ENCODE peak calls at places on chromosomes 16 and 17, in nine cellular contexts. One of them, this sample, is unnamed.

GRCh38 chr16:64696872-64697271 is 425.0 kb downstream of the CDH11 start:
- DNase-seq in AG08395: no peak
- DNase-seq in HS-27A: no peak
- DNase-seq in skeletal muscle cell: no peak
- DNase-seq in activated CD8-positive, alpha-beta T cell treated with anti-CD3 and anti-CD28 coated beads, Interleukin-2, amount 10 ng/mL, durations not matched to agents 7 days and 5 days: no peak
- DNase-seq in adipocyte: no peak
- DNase-seq in NCI-H1930: no peak
- DNase-seq in AG09309: no peak
- DNase-seq in fibroblast of lung: no peak
- DNase-seq in this sample: no peak

GRCh38 chr17:38898812-38899348 is 26.5 kb upstream of the LASP1NB start:
- DNase-seq in AG08395: no peak
- DNase-seq in HS-27A: no peak
- DNase-seq in skeletal muscle cell: peak; percentile 60
- DNase-seq in activated CD8-positive, alpha-beta T cell treated with anti-CD3 and anti-CD28 coated beads, Interleukin-2, amount 10 ng/mL, durations not matched to agents 7 days and 5 days: peak; percentile 89
- DNase-seq in adipocyte: no peak
- DNase-seq in NCI-H1930: no peak
- DNase-seq in AG09309: no peak
- DNase-seq in fibroblast of lung: no peak
- DNase-seq in this sample: no peak

GRCh38 chr17:82358467-82359350 is at the start of gene TEX19:
- DNase-seq in AG08395: no peak
- DNase-seq in HS-27A: no peak
- DNase-seq in skeletal muscle cell: no peak
- DNase-seq in activated CD8-positive, alpha-beta T cell treated with anti-CD3 and anti-CD28 coated beads, Interleukin-2, amount 10 ng/mL, durations not matched to agents 7 days and 5 days: peak; percentile 35
- DNase-seq in adipocyte: no peak
- DNase-seq in NCI-H1930: peak; percentile 66
- DNase-seq in AG09309: no peak
- DNase-seq in fibroblast of lung: no peak
- DNase-seq in this sample: peak; percentile 63

GRCh38 chr16:1787322-1788094 is 4.7 kb downstream of the NUBP2 start:
- DNase-seq in AG08395: no peak
- DNase-seq in HS-27A: no peak
- DNase-seq in skeletal muscle cell: no peak
- DNase-seq in activated CD8-positive, alpha-beta T cell treated with anti-CD3 and anti-CD28 coated beads, Interleukin-2, amount 10 ng/mL, durations not matched to agents 7 days and 5 days: no peak
- DNase-seq in adipocyte: no peak
- DNase-seq in NCI-H1930: no peak
- DNase-seq in AG09309: no peak
- DNase-seq in fibroblast of lung: no peak
- DNase-seq in this sample: no peak

GRCh38 chr17:80964231-80964856 is 27.3 kb upstream of the CHMP6 start:
- DNase-seq in AG08395: no peak
- DNase-seq in HS-27A: no peak
- DNase-seq in skeletal muscle cell: no peak
- DNase-seq in activated CD8-positive, alpha-beta T cell treated with anti-CD3 and anti-CD28 coated beads, Interleukin-2, amount 10 ng/mL, durations not matched to agents 7 days and 5 days: no peak
- DNase-seq in adipocyte: no peak
- DNase-seq in NCI-H1930: no peak
- DNase-seq in AG09309: no peak
- DNase-seq in fibroblast of lung: no peak
- DNase-seq in this sample: no peak

GRCh38 chr17:69105907-69106730 is 35.6 kb downstream of the ABCA6 start:
- DNase-seq in AG08395: no peak
- DNase-seq in HS-27A: no peak
- DNase-seq in skeletal muscle cell: no peak
- DNase-seq in activated CD8-positive, alpha-beta T cell treated with anti-CD3 and anti-CD28 coated beads, Interleukin-2, amount 10 ng/mL, durations not matched to agents 7 days and 5 days: no peak
- DNase-seq in adipocyte: no peak
- DNase-seq in NCI-H1930: no peak
- DNase-seq in AG09309: no peak
- DNase-seq in fibroblast of lung: no peak
- DNase-seq in this sample: no peak

GRCh38 chr16:69286941-69287713 is 24.0 kb upstream of the VPS4A start:
- DNase-seq in AG08395: peak; percentile 48
- DNase-seq in HS-27A: peak; percentile 48
- DNase-seq in skeletal muscle cell: no peak
- DNase-seq in activated CD8-positive, alpha-beta T cell treated with anti-CD3 and anti-CD28 coated beads, Interleukin-2, amount 10 ng/mL, durations not matched to agents 7 days and 5 days: peak; percentile 69
- DNase-seq in adipocyte: peak; percentile 93
- DNase-seq in NCI-H1930: no peak
- DNase-seq in AG09309: peak; percentile 60
- DNase-seq in fibroblast of lung: peak; percentile 89
- DNase-seq in this sample: peak; percentile 77

GRCh38 chr17:48645639-48646182 is 19.6 kb upstream of the HOXB9 start:
- DNase-seq in AG08395: no peak
- DNase-seq in HS-27A: no peak
- DNase-seq in skeletal muscle cell: no peak
- DNase-seq in activated CD8-positive, alpha-beta T cell treated with anti-CD3 and anti-CD28 coated beads, Interleukin-2, amount 10 ng/mL, durations not matched to agents 7 days and 5 days: no peak
- DNase-seq in adipocyte: no peak
- DNase-seq in NCI-H1930: no peak
- DNase-seq in AG09309: no peak
- DNase-seq in fibroblast of lung: no peak
- DNase-seq in this sample: no peak

GRCh38 chr16:54957403-54957802 is 26.7 kb downstream of the IRX5 start:
- DNase-seq in AG08395: no peak
- DNase-seq in HS-27A: peak; percentile 17
- DNase-seq in skeletal muscle cell: no peak
- DNase-seq in activated CD8-positive, alpha-beta T cell treated with anti-CD3 and anti-CD28 coated beads, Interleukin-2, amount 10 ng/mL, durations not matched to agents 7 days and 5 days: peak; percentile 49
- DNase-seq in adipocyte: peak; percentile 6
- DNase-seq in NCI-H1930: no peak
- DNase-seq in AG09309: no peak
- DNase-seq in fibroblast of lung: no peak
- DNase-seq in this sample: peak; percentile 69

GRCh38 chr17:62994931-62995330 is 28.9 kb downstream of the TANC2 start:
- DNase-seq in AG08395: no peak
- DNase-seq in HS-27A: no peak
- DNase-seq in skeletal muscle cell: no peak
- DNase-seq in activated CD8-positive, alpha-beta T cell treated with anti-CD3 and anti-CD28 coated beads, Interleukin-2, amount 10 ng/mL, durations not matched to agents 7 days and 5 days: no peak
- DNase-seq in adipocyte: no peak
- DNase-seq in NCI-H1930: no peak
- DNase-seq in AG09309: peak; percentile 13
- DNase-seq in fibroblast of lung: peak; percentile 29
- DNase-seq in this sample: peak; percentile 89

GRCh38 chr16:2061023-2061422 is 13.2 kb downstream of the TSC2 start:
- DNase-seq in AG08395: no peak
- DNase-seq in HS-27A: no peak
- DNase-seq in skeletal muscle cell: no peak
- DNase-seq in activated CD8-positive, alpha-beta T cell treated with anti-CD3 and anti-CD28 coated beads, Interleukin-2, amount 10 ng/mL, durations not matched to agents 7 days and 5 days: no peak
- DNase-seq in adipocyte: no peak
- DNase-seq in NCI-H1930: no peak
- DNase-seq in AG09309: no peak
- DNase-seq in fibroblast of lung: no peak
- DNase-seq in this sample: no peak

GRCh38 chr16:57720142-57720575 is 15.4 kb upstream of the KATNB1 start:
- DNase-seq in AG08395: peak; percentile 67
- DNase-seq in HS-27A: no peak
- DNase-seq in skeletal muscle cell: no peak
- DNase-seq in activated CD8-positive, alpha-beta T cell treated with anti-CD3 and anti-CD28 coated beads, Interleukin-2, amount 10 ng/mL, durations not matched to agents 7 days and 5 days: peak; percentile 79
- DNase-seq in adipocyte: peak; percentile 42
- DNase-seq in NCI-H1930: no peak
- DNase-seq in AG09309: peak; percentile 8
- DNase-seq in fibroblast of lung: peak; percentile 59
- DNase-seq in this sample: peak; percentile 69

GRCh38 chr16:67068212-67068753 is 39.3 kb downstream of the CBFB start:
- DNase-seq in AG08395: peak; percentile 16
- DNase-seq in HS-27A: no peak
- DNase-seq in skeletal muscle cell: no peak
- DNase-seq in activated CD8-positive, alpha-beta T cell treated with anti-CD3 and anti-CD28 coated beads, Interleukin-2, amount 10 ng/mL, durations not matched to agents 7 days and 5 days: no peak
- DNase-seq in adipocyte: peak; percentile 60
- DNase-seq in NCI-H1930: no peak
- DNase-seq in AG09309: no peak
- DNase-seq in fibroblast of lung: peak; percentile 28
- DNase-seq in this sample: no peak

GRCh38 chr17:48427598-48427997 is 2.4 kb downstream of the SKAP1 start:
- DNase-seq in AG08395: no peak
- DNase-seq in HS-27A: no peak
- DNase-seq in skeletal muscle cell: no peak
- DNase-seq in activated CD8-positive, alpha-beta T cell treated with anti-CD3 and anti-CD28 coated beads, Interleukin-2, amount 10 ng/mL, durations not matched to agents 7 days and 5 days: peak; percentile 85
- DNase-seq in adipocyte: no peak
- DNase-seq in NCI-H1930: no peak
- DNase-seq in AG09309: no peak
- DNase-seq in fibroblast of lung: no peak
- DNase-seq in this sample: peak; percentile 66

GRCh38 chr17:48190871-48191270 is 83.3 kb downstream of the SNX11 start:
- DNase-seq in AG08395: no peak
- DNase-seq in HS-27A: no peak
- DNase-seq in skeletal muscle cell: no peak
- DNase-seq in activated CD8-positive, alpha-beta T cell treated with anti-CD3 and anti-CD28 coated beads, Interleukin-2, amount 10 ng/mL, durations not matched to agents 7 days and 5 days: no peak
- DNase-seq in adipocyte: no peak
- DNase-seq in NCI-H1930: no peak
- DNase-seq in AG09309: no peak
- DNase-seq in fibroblast of lung: no peak
- DNase-seq in this sample: no peak

GRCh38 chr16:13902677-13903076 is 17.3 kb upstream of the ERCC4 start:
- DNase-seq in AG08395: no peak
- DNase-seq in HS-27A: no peak
- DNase-seq in skeletal muscle cell: peak; percentile 58
- DNase-seq in activated CD8-positive, alpha-beta T cell treated with anti-CD3 and anti-CD28 coated beads, Interleukin-2, amount 10 ng/mL, durations not matched to agents 7 days and 5 days: no peak
- DNase-seq in adipocyte: peak; percentile 23
- DNase-seq in NCI-H1930: no peak
- DNase-seq in AG09309: no peak
- DNase-seq in fibroblast of lung: peak; percentile 97
- DNase-seq in this sample: no peak

GRCh38 chr16:69833357-69833781 is 71.2 kb downstream of the WWP2 start:
- DNase-seq in AG08395: no peak
- DNase-seq in HS-27A: no peak
- DNase-seq in skeletal muscle cell: peak; percentile 21
- DNase-seq in activated CD8-positive, alpha-beta T cell treated with anti-CD3 and anti-CD28 coated beads, Interleukin-2, amount 10 ng/mL, durations not matched to agents 7 days and 5 days: no peak
- DNase-seq in adipocyte: peak; percentile 70
- DNase-seq in NCI-H1930: no peak
- DNase-seq in AG09309: peak; percentile 4
- DNase-seq in fibroblast of lung: peak; percentile 56
- DNase-seq in this sample: no peak

GRCh38 chr16:54102888-54103866 is 183.4 kb downstream of the IRX3 start:
- DNase-seq in AG08395: no peak
- DNase-seq in HS-27A: no peak
- DNase-seq in skeletal muscle cell: no peak
- DNase-seq in activated CD8-positive, alpha-beta T cell treated with anti-CD3 and anti-CD28 coated beads, Interleukin-2, amount 10 ng/mL, durations not matched to agents 7 days and 5 days: no peak
- DNase-seq in adipocyte: no peak
- DNase-seq in NCI-H1930: no peak
- DNase-seq in AG09309: no peak
- DNase-seq in fibroblast of lung: no peak
- DNase-seq in this sample: no peak

GRCh38 chr17:77365584-77366186 is 224.9 kb downstream of the SEC14L1 start:
- DNase-seq in AG08395: peak; percentile 82
- DNase-seq in HS-27A: peak; percentile 27
- DNase-seq in skeletal muscle cell: peak; percentile 75
- DNase-seq in activated CD8-positive, alpha-beta T cell treated with anti-CD3 and anti-CD28 coated beads, Interleukin-2, amount 10 ng/mL, durations not matched to agents 7 days and 5 days: no peak
- DNase-seq in adipocyte: peak; percentile 85
- DNase-seq in NCI-H1930: no peak
- DNase-seq in AG09309: no peak
- DNase-seq in fibroblast of lung: peak; percentile 81
- DNase-seq in this sample: peak; percentile 39

GRCh38 chr17:17363638-17364337 is 60.6 kb downstream of the NT5M start:
- DNase-seq in AG08395: no peak
- DNase-seq in HS-27A: no peak
- DNase-seq in skeletal muscle cell: no peak
- DNase-seq in activated CD8-positive, alpha-beta T cell treated with anti-CD3 and anti-CD28 coated beads, Interleukin-2, amount 10 ng/mL, durations not matched to agents 7 days and 5 days: no peak
- DNase-seq in adipocyte: no peak
- DNase-seq in NCI-H1930: no peak
- DNase-seq in AG09309: no peak
- DNase-seq in fibroblast of lung: no peak
- DNase-seq in this sample: no peak

GRCh38 chr17:76772842-76773521 is 35.1 kb downstream of the MFSD11 start:
- DNase-seq in AG08395: peak; percentile 86
- DNase-seq in HS-27A: peak; percentile 33
- DNase-seq in skeletal muscle cell: peak; percentile 52
- DNase-seq in activated CD8-positive, alpha-beta T cell treated with anti-CD3 and anti-CD28 coated beads, Interleukin-2, amount 10 ng/mL, durations not matched to agents 7 days and 5 days: peak; percentile 58
- DNase-seq in adipocyte: peak; percentile 81
- DNase-seq in NCI-H1930: no peak
- DNase-seq in AG09309: peak; percentile 76
- DNase-seq in fibroblast of lung: peak; percentile 62
- DNase-seq in this sample: peak; percentile 63

GRCh38 chr16:28326881-28327610 is 34.7 kb downstream of the SBK1 start:
- DNase-seq in AG08395: peak; percentile 75
- DNase-seq in HS-27A: no peak
- DNase-seq in skeletal muscle cell: no peak
- DNase-seq in activated CD8-positive, alpha-beta T cell treated with anti-CD3 and anti-CD28 coated beads, Interleukin-2, amount 10 ng/mL, durations not matched to agents 7 days and 5 days: peak; percentile 83
- DNase-seq in adipocyte: peak; percentile 22
- DNase-seq in NCI-H1930: peak; percentile 30
- DNase-seq in AG09309: no peak
- DNase-seq in fibroblast of lung: peak; percentile 42
- DNase-seq in this sample: peak; percentile 78

GRCh38 chr16:82197540-82198240 is 27.7 kb upstream of the MPHOSPH6 start:
- DNase-seq in AG08395: no peak
- DNase-seq in HS-27A: no peak
- DNase-seq in skeletal muscle cell: no peak
- DNase-seq in activated CD8-positive, alpha-beta T cell treated with anti-CD3 and anti-CD28 coated beads, Interleukin-2, amount 10 ng/mL, durations not matched to agents 7 days and 5 days: no peak
- DNase-seq in adipocyte: no peak
- DNase-seq in NCI-H1930: no peak
- DNase-seq in AG09309: no peak
- DNase-seq in fibroblast of lung: no peak
- DNase-seq in this sample: no peak

GRCh38 chr17:75587718-75588545 is at the start of gene MYO15B:
- DNase-seq in AG08395: no peak
- DNase-seq in HS-27A: no peak
- DNase-seq in skeletal muscle cell: no peak
- DNase-seq in activated CD8-positive, alpha-beta T cell treated with anti-CD3 and anti-CD28 coated beads, Interleukin-2, amount 10 ng/mL, durations not matched to agents 7 days and 5 days: peak; percentile 71
- DNase-seq in adipocyte: no peak
- DNase-seq in NCI-H1930: peak; percentile 50
- DNase-seq in AG09309: no peak
- DNase-seq in fibroblast of lung: no peak
- DNase-seq in this sample: no peak

GRCh38 chr16:17299790-17300189 is 171.0 kb downstream of the XYLT1 start:
- DNase-seq in AG08395: no peak
- DNase-seq in HS-27A: no peak
- DNase-seq in skeletal muscle cell: no peak
- DNase-seq in activated CD8-positive, alpha-beta T cell treated with anti-CD3 and anti-CD28 coated beads, Interleukin-2, amount 10 ng/mL, durations not matched to agents 7 days and 5 days: no peak
- DNase-seq in adipocyte: no peak
- DNase-seq in NCI-H1930: no peak
- DNase-seq in AG09309: no peak
- DNase-seq in fibroblast of lung: no peak
- DNase-seq in this sample: no peak

GRCh38 chr16:47848481-47849109 is 307.2 kb downstream of the ABCC12 start:
- DNase-seq in AG08395: peak; percentile 37
- DNase-seq in HS-27A: no peak
- DNase-seq in skeletal muscle cell: peak; percentile 50
- DNase-seq in activated CD8-positive, alpha-beta T cell treated with anti-CD3 and anti-CD28 coated beads, Interleukin-2, amount 10 ng/mL, durations not matched to agents 7 days and 5 days: no peak
- DNase-seq in adipocyte: peak; percentile 7
- DNase-seq in NCI-H1930: no peak
- DNase-seq in AG09309: no peak
- DNase-seq in fibroblast of lung: peak; percentile 2
- DNase-seq in this sample: no peak

GRCh38 chr17:81400939-81401726 is 5.9 kb downstream of the BAHCC1 start:
- DNase-seq in AG08395: no peak
- DNase-seq in HS-27A: no peak
- DNase-seq in skeletal muscle cell: no peak
- DNase-seq in activated CD8-positive, alpha-beta T cell treated with anti-CD3 and anti-CD28 coated beads, Interleukin-2, amount 10 ng/mL, durations not matched to agents 7 days and 5 days: no peak
- DNase-seq in adipocyte: no peak
- DNase-seq in NCI-H1930: no peak
- DNase-seq in AG09309: no peak
- DNase-seq in fibroblast of lung: peak; percentile 71
- DNase-seq in this sample: no peak

GRCh38 chr17:67829331-67829730 is 4.0 kb downstream of the BPTF start:
- DNase-seq in AG08395: no peak
- DNase-seq in HS-27A: no peak
- DNase-seq in skeletal muscle cell: no peak
- DNase-seq in activated CD8-positive, alpha-beta T cell treated with anti-CD3 and anti-CD28 coated beads, Interleukin-2, amount 10 ng/mL, durations not matched to agents 7 days and 5 days: peak; percentile 72
- DNase-seq in adipocyte: no peak
- DNase-seq in NCI-H1930: no peak
- DNase-seq in AG09309: no peak
- DNase-seq in fibroblast of lung: no peak
- DNase-seq in this sample: no peak

GRCh38 chr17:1422907-1423306 is 22.9 kb upstream of the YWHAE start:
- DNase-seq in AG08395: peak; percentile 91
- DNase-seq in HS-27A: peak; percentile 62
- DNase-seq in skeletal muscle cell: peak; percentile 86
- DNase-seq in activated CD8-positive, alpha-beta T cell treated with anti-CD3 and anti-CD28 coated beads, Interleukin-2, amount 10 ng/mL, durations not matched to agents 7 days and 5 days: no peak
- DNase-seq in adipocyte: peak; percentile 95
- DNase-seq in NCI-H1930: no peak
- DNase-seq in AG09309: peak; percentile 71
- DNase-seq in fibroblast of lung: peak; percentile 96
- DNase-seq in this sample: no peak

GRCh38 chr16:69311115-69311532 is at the start of gene VPS4A:
- DNase-seq in AG08395: peak; percentile 99
- DNase-seq in HS-27A: peak; percentile 90
- DNase-seq in skeletal muscle cell: peak; percentile 88
- DNase-seq in activated CD8-positive, alpha-beta T cell treated with anti-CD3 and anti-CD28 coated beads, Interleukin-2, amount 10 ng/mL, durations not matched to agents 7 days and 5 days: peak; percentile 97
- DNase-seq in adipocyte: peak; percentile 99
- DNase-seq in NCI-H1930: peak; percentile 85
- DNase-seq in AG09309: peak; percentile 86
- DNase-seq in fibroblast of lung: peak; percentile 96
- DNase-seq in this sample: peak; percentile 97

GRCh38 chr17:51901242-51901641 is 257.3 kb downstream of the CA10 start:
- DNase-seq in AG08395: no peak
- DNase-seq in HS-27A: no peak
- DNase-seq in skeletal muscle cell: no peak
- DNase-seq in activated CD8-positive, alpha-beta T cell treated with anti-CD3 and anti-CD28 coated beads, Interleukin-2, amount 10 ng/mL, durations not matched to agents 7 days and 5 days: no peak
- DNase-seq in adipocyte: no peak
- DNase-seq in NCI-H1930: no peak
- DNase-seq in AG09309: no peak
- DNase-seq in fibroblast of lung: no peak
- DNase-seq in this sample: no peak

This sample was measured in OCI-M1.